ENCODE peak calls at places on chromosomes 11 and 22, in six cellular contexts. E is HepG2, I is HCT116, P is K562, B is GM12878, V is H1. D is an unnamed sample.

GRCh38 chr22:30017375-30017774 is 62.9 kb upstream of the HORMAD2 start:
- DNase-seq in P (no peak), V (no peak), B (no peak), I (no peak), E (no peak), D (no peak)

GRCh38 chr11:64598106-64598796 is 7.2 kb downstream of the SLC22A12 start:
- DNase-seq in V (no peak), P (no peak), I (no peak), E (no peak), B (no peak), D (no peak)

GRCh38 chr11:131073167-131073566 is 156.9 kb upstream of the SNX19 start:
- DNase-seq in B (no peak), V (no peak), P (no peak), E (no peak), I (no peak), D (no peak)

GRCh38 chr11:62444835-62445234 is 26.0 kb downstream of the SCGB1A1 start:
- DNase-seq in P (no peak), E (no peak), V (no peak), B (no peak), I (no peak), D (no peak)

GRCh38 chr11:76980196-76980595 is 54.0 kb upstream of the B3GNT6 start:
- DNase-seq in B (no peak), I (no peak), E (no peak), V (no peak), P (no peak), D (no peak)

GRCh38 chr22:45980776-45981175 is 3.8 kb upstream of the WNT7B start:
- DNase-seq in P (no peak), E (no peak), V (no peak), B (no peak), I (no peak), D (no peak)

GRCh38 chr22:33869946-33870345 is 50.3 kb downstream of the LARGE1 start:
- DNase-seq in V (no peak), E (peak), B (no peak), I (no peak), P (no peak), D (no peak)

GRCh38 chr22:28548411-28548810 is 131.2 kb downstream of the TTC28 start:
- DNase-seq in I (no peak), P (no peak), E (no peak), V (no peak), B (no peak), D (no peak)

GRCh38 chr22:38201718-38202436 is at the start of gene MAFF:
- DNase-seq in I (peak), V (peak), B (peak), P (peak), E (peak), D (peak)

GRCh38 chr11:119089319-119089718 is 4.6 kb downstream of the HMBS start:
- DNase-seq in B (no peak), P (peak), I (no peak), V (no peak), E (no peak), D (no peak)

GRCh38 chr22:49825944-49826602 is 1.6 kb downstream of the BRD1 start:
- DNase-seq in P (peak), I (no peak), E (peak), V (no peak), B (no peak), D (no peak)

GRCh38 chr11:113256431-113257227 is 57.8 kb upstream of the TTC12 start:
- DNase-seq in E (no peak), B (no peak), I (no peak), P (no peak), V (no peak), D (no peak)

GRCh38 chr11:65852508-65853248 is 5.3 kb downstream of the CFL1 start:
- DNase-seq in B (no peak), E (no peak), V (no peak), P (no peak), I (no peak), D (no peak)

GRCh38 chr11:9790703-9791102 is 126.8 kb downstream of the SWAP70 start:
- DNase-seq in E (no peak), P (peak), V (no peak), B (no peak), I (no peak), D (no peak)

GRCh38 chr11:100875521-100875869 is 188.4 kb downstream of the ARHGAP42 start:
- DNase-seq in I (no peak), P (no peak), B (no peak), E (no peak), V (no peak), D (no peak)

DNA sequence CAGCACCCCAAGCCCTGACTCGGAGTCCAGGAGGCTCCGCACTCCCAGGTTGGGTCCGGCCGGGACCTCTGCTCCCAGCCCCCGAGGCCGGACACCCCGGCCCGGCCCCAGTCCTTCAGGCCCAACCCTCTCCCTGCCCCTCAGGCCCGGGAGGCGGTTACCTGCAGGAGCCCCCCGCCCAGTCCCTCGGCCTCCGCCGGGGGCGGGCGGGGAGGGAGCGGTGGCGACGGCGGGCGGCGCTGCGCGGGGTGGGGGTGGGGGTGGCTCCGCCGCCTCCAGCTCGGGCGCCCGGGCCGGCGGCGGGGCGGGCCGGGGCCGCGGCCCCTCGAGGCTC is 308 bp downstream of the TCF20 start:
- DNase-seq in P (peak), E (no peak), B (no peak), V (peak), I (peak), D (no peak)
- TF ChIP-seq JUND in P (no peak), E (no peak), B (no peak), V (no peak), I (no peak), D (no peak)

DNA sequence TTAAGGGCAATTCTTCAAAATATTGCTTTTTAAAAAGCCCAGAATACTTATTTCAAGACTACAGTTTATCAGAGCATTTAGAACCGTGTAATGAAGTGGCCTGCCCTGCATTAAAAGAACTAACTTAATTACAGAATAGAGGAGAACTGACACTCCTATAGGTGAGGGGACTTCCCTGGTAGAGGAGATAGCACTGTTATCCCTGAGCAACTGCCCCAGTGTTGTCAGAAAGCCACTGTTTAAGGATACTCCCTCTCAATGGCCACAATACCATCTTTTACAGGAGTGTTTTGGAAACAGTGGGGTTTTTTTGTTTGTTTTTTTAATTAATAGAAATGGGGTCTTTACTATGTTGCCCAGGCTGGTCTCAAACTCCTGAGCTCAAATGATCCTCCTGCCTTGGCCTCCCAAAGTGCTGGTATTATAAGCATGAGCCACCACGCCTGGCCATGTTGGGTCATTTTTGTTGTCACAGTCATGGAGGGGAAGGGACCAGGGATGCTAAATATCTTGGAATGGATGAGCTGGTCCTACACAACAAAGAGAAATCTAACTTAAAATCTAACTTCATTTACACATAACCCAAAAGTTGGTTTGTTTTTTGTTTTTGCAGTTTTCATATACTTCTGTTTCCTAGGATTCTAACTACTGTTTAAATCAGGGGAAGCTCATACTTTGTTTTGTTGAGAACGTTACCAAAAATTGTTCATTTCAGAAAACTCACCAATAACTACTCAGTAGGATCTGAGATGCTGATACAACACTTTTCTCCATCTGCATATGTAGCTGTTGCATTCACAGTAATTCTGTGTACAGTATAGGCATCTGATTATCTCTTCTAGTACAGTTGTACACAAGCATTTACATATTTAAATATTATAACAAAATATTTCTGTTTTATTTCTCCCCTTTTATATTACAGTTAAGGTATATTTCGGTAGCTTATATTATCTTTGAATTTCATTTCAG is 8.1 kb downstream of the RPL27A start:
- DNase-seq in V (no peak), B (no peak), I (no peak), P (no peak), E (no peak), D (no peak)
- TF ChIP-seq JUND in V (no peak), B (no peak), I (no peak), P (no peak), E (no peak), D (no peak)

DNA sequence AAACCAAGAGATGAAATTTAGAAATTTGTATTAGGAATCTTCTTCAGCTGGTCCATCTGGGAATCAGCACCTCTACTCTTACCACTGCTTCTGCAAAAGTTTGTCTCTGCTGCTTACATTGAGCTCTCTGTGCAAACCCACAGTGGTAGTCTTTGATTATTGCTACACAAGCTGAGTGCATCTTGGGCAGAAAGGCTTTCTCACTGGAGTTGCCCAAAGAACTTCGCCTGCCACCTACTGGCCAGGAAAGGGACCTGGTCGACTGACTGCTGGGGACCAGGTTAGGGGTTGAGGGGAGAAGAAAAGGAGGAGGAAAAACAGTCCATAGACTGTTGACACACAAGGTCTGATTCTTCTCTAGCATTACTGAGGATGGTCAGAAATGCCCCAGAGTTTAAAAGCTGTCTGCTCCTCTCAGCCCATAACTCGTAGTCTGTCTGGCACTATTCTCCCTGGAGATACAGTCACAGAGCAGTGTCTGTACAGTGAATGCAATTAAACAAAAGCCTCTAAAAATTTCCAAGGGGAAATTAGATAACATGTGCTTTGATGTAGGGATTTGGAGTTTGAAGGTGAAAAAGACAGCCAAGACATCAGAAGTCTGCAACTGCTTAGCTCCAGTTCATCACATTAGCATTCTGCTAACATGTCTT is 215.0 kb upstream of the CTSC start:
- DNase-seq in V (peak), B (peak), E (peak), I (peak), P (peak), D (peak)
- TF ChIP-seq JUND in V (no peak), B (no peak), E (no peak), I (no peak), P (no peak), D (no peak)

GRCh38 chr22:24926849-24927579 is 19.5 kb downstream of the LHFPL7 start:
- DNase-seq in I (no peak), V (no peak), P (no peak), E (no peak), B (no peak), D (peak)

GRCh38 chr22:24925586-24926427 is 20.7 kb downstream of the LHFPL7 start:
- DNase-seq in I (no peak), V (peak), B (no peak), E (no peak), P (no peak), D (no peak)

GRCh38 chr22:24926428-24926725 is 20.1 kb downstream of the LHFPL7 start:
- DNase-seq in I (no peak), V (no peak), E (no peak), B (no peak), P (no peak), D (no peak)

GRCh38 chr22:24928322-24928721 is 18.2 kb downstream of the LHFPL7 start:
- DNase-seq in E (no peak), V (no peak), B (no peak), I (no peak), P (no peak), D (no peak)

DNA sequence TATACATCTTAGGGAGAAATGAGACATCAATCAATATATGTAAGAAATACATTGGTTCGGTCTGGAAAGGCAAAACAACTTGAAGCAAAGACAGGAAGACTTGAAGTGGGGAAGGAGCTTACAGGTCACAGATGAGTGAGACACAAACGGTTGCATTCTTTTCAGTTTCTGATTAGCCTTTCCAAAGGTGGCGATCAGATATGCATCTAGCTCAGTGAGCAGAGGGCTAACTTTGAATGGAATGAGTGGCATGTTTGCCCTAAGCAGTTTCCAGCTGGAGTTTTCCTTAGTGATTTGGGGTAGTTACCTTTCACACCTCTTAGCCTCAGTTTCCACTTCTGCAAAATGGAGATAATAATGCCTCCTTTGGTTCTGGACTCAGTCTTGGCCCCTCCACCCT is 15.8 kb downstream of the LHFPL7 start:
- DNase-seq in B (no peak), E (no peak), V (no peak), P (no peak), I (no peak), D (no peak)
- TF ChIP-seq JUND in B (no peak), E (no peak), V (no peak), P (no peak), I (no peak), D (no peak)

DNA sequence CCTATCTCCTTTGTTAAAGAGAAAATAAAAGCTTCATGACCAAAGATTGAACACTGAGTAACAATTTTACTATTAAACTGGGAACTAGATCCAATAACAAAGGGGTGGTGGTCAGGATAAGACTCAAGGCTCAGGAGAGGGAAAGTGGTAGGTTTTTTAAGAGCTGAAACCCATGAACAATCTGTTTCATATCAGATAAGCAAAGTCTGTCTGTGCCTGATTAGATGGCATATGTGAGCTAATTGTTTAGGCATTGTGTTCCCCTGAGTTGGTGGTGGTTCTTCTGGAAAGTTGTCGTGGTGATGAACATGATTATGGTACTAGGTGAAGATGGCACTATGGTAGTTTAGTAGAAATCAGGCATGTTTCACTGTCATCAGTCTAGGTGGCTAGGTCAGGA is 24.4 kb downstream of the USP47 start:
- DNase-seq in V (no peak), P (peak), B (no peak), E (no peak), I (no peak), D (no peak)
- TF ChIP-seq JUND in V (no peak), P (no peak), B (no peak), E (no peak), I (no peak), D (no peak)